ENCODE peak calls at places on chromosomes 5 and 9, in seven cellular contexts. T is GM20000, C is tibial artery, E is coronary artery, W is GM12865, Z is body of pancreas, B is foreskin fibroblast. D is an unnamed sample.

GRCh38 chr9:33934188-33934878 is 114.4 kb downstream of the UBAP2 start:
- DNase-seq in T (no peak), C (no peak), E (no peak), W (no peak), Z (no peak), B (no peak), D (no peak)

GRCh38 chr9:87614402-87614801 is 111.5 kb upstream of the CTSL start:
- DNase-seq in T (no peak), C (no peak), E (no peak), W (no peak), Z (no peak), B (no peak), D (no peak)

GRCh38 chr5:139389701-139390638 is at the start of gene MZB1:
- DNase-seq in T (peak; percentile 92), C (no peak), E (no peak), W (peak; percentile 98), Z (no peak), B (no peak), D (peak; percentile 95)

GRCh38 chr9:127612993-127613954 is 1.2 kb downstream of the STXBP1 start:
- DNase-seq in T (peak; percentile 36), C (peak; percentile 80), E (peak; percentile 85), W (no peak), Z (peak; percentile 67), B (peak; percentile 90), D (no peak)

GRCh38 chr5:115241881-115242642 is 20.6 kb downstream of the PGGT1B start:
- DNase-seq in T (no peak), C (no peak), E (no peak), W (no peak), Z (no peak), B (no peak), D (no peak)

GRCh38 chr9:35845824-35846771 is 17.1 kb downstream of the TMEM8B start:
- DNase-seq in T (peak; percentile 47), C (peak; percentile 10), E (no peak), W (no peak), Z (no peak), B (no peak), D (no peak)

GRCh38 chr9:82883436-82883835 is 179.5 kb downstream of the RASEF start:
- DNase-seq in T (no peak), C (no peak), E (no peak), W (no peak), Z (no peak), B (no peak), D (no peak)

GRCh38 chr5:1563051-1563461 is 39.3 kb upstream of the LPCAT1 start:
- DNase-seq in T (no peak), C (no peak), E (no peak), W (no peak), Z (no peak), B (no peak), D (no peak)

GRCh38 chr5:135221187-135221473 is 177.9 kb downstream of the MACROH2A1 start:
- DNase-seq in T (no peak), C (no peak), E (no peak), W (no peak), Z (peak; percentile 1), B (no peak), D (no peak)

GRCh38 chr9:110031511-110032173 is 176.3 kb downstream of the C9orf152 start:
- DNase-seq in T (no peak), C (no peak), E (no peak), W (no peak), Z (no peak), B (peak; percentile 87), D (no peak)

GRCh38 chr5:1737790-1738405 is 61.7 kb downstream of the MRPL36 start:
- DNase-seq in T (peak; percentile 80), C (no peak), E (no peak), W (peak; percentile 64), Z (no peak), B (peak; percentile 43), D (peak; percentile 12)

GRCh38 chr9:6545017-6545691 is 100.4 kb downstream of the GLDC start:
- DNase-seq in T (no peak), C (no peak), E (no peak), W (no peak), Z (no peak), B (peak; percentile 45), D (no peak)

GRCh38 chr9:133738039-133738805 is at the start of gene SARDH:
- DNase-seq in T (peak; percentile 82), C (no peak), E (peak; percentile 71), W (peak; percentile 29), Z (peak; percentile 69), B (peak; percentile 76), D (no peak)

GRCh38 chr5:141940695-141941271 is 17.1 kb downstream of the DELE1 start:
- DNase-seq in T (no peak), C (peak; percentile 38), E (no peak), W (no peak), Z (no peak), B (peak; percentile 44), D (no peak)

GRCh38 chr5:132773601-132774355 is 3.3 kb downstream of the SEPTIN8 start:
- DNase-seq in T (no peak), C (no peak), E (no peak), W (no peak), Z (no peak), B (no peak), D (no peak)

GRCh38 chr5:132049559-132049958 is 10.9 kb upstream of the IL3 start:
- DNase-seq in T (no peak), C (no peak), E (no peak), W (no peak), Z (no peak), B (no peak), D (no peak)

GRCh38 chr9:107465467-107466451 is 23.8 kb downstream of the KLF4 start:
- DNase-seq in T (peak; percentile 78), C (peak; percentile 78), E (peak; percentile 81), W (peak; percentile 48), Z (peak; percentile 55), B (peak; percentile 92), D (no peak)

GRCh38 chr5:109242518-109242917 is 167.3 kb downstream of the PJA2 start:
- DNase-seq in T (no peak), C (no peak), E (no peak), W (peak; percentile 4), Z (no peak), B (no peak), D (no peak)

GRCh38 chr9:18544456-18544855 is 70.5 kb downstream of the ADAMTSL1 start:
- DNase-seq in T (no peak), C (no peak), E (no peak), W (no peak), Z (no peak), B (peak; percentile 35), D (no peak)

GRCh38 chr5:66814146-66814991 is 218.2 kb downstream of the MAST4 start:
- DNase-seq in T (peak; percentile 65), C (no peak), E (no peak), W (peak; percentile 59), Z (peak; percentile 33), B (peak; percentile 76), D (peak; percentile 16)

GRCh38 chr5:96778409-96778808 is 29.3 kb downstream of the ERAP1 start:
- DNase-seq in T (no peak), C (peak; percentile 54), E (no peak), W (no peak), Z (peak; percentile 39), B (no peak), D (no peak)

GRCh38 chr9:95264954-95265615 is 52.4 kb downstream of the FANCC start:
- DNase-seq in T (no peak), C (no peak), E (no peak), W (no peak), Z (no peak), B (peak; percentile 70), D (no peak)

GRCh38 chr5:127887282-127887681 is 184.1 kb downstream of the CCDC192 start:
- DNase-seq in T (no peak), C (no peak), E (no peak), W (no peak), Z (no peak), B (no peak), D (no peak)

GRCh38 chr5:168114444-168115017 is 176.9 kb upstream of the WWC1 start:
- DNase-seq in T (peak; percentile 66), C (no peak), E (no peak), W (peak; percentile 77), Z (peak; percentile 58), B (peak; percentile 5), D (peak; percentile 19)
- TF ChIP-seq CTCF in T (peak; percentile 79), C (no peak), E (no peak), W (peak; percentile 91), Z (peak; percentile 70), B (peak; percentile 76), D (peak; percentile 92)

GRCh38 chr9:136119259-136120118 is 814 bp upstream of the TMEM250 start:
- DNase-seq in T (peak; percentile 49), C (no peak), E (no peak), W (peak; percentile 47), Z (no peak), B (peak; percentile 74), D (no peak)

GRCh38 chr9:136118061-136118366 is 661 bp downstream of the TMEM250 start:
- DNase-seq in T (peak; percentile 41), C (no peak), E (no peak), W (no peak), Z (no peak), B (no peak), D (no peak)

GRCh38 chr9:136117291-136118060 is 1.2 kb downstream of the TMEM250 start:
- DNase-seq in T (peak; percentile 63), C (no peak), E (no peak), W (peak; percentile 72), Z (peak; percentile 57), B (peak; percentile 63), D (no peak)

GRCh38 chr9:136120119-136120393 is 1.4 kb upstream of the TMEM250 start:
- DNase-seq in T (no peak), C (no peak), E (no peak), W (no peak), Z (no peak), B (no peak), D (no peak)

GRCh38 chr9:136118367-136119258 is at the start of gene TMEM250:
- DNase-seq in T (peak; percentile 99), C (peak; percentile 92), E (peak; percentile 95), W (peak; percentile 99), Z (peak; percentile 97), B (peak; percentile 100), D (peak; percentile 82)
- TF ChIP-seq CTCF in T (no peak), C (peak; percentile 14), E (no peak), W (no peak), Z (no peak), B (no peak), D (no peak)

GRCh38 chr9:89899476-89900047 is 294.8 kb downstream of the GADD45G start:
- DNase-seq in T (no peak), C (no peak), E (no peak), W (no peak), Z (no peak), B (no peak), D (no peak)
- TF ChIP-seq CTCF in T (no peak), C (no peak), E (no peak), W (no peak), Z (no peak), B (no peak), D (no peak)

DNA sequence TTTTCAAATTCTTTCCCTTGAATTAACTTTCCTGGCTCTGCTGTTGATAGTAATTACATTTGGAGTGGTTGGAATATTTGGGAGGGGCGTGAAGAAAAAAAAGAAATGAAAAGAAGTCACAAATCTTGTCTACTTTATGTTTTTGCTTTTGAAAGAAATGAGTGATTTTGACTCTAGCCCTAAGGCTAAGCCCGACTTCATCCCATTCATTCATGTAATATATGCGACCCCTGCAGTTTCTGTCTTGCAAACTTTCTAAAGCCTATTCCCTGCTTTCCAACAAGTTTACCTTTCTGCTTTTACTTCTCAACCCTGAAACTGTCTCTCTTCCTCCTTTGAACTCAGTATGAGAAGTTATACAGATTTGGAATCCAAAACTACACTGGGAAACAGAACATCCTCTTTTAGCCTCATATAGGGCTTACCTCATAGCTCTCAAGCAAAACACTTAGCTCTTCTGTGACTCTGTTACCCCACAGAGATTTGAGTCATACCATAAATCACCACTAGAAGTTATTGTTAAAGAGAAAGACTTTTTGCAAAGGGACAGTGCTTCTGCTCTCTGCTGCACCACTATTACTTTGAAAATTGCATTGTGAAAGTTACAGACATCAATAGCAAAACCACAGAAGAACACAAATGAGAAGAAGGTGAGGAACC is 1.6 kb downstream of the CFAP95 start:
- DNase-seq in T (no peak), C (no peak), E (no peak), W (no peak), Z (no peak), B (peak; percentile 71), D (no peak)
- TF ChIP-seq CTCF in T (no peak), C (no peak), E (no peak), W (no peak), Z (no peak), B (no peak), D (no peak)